ENCODE peak calls at places on chromosome 10, in ten cellular contexts. E is M059J; J is brain microvascular endothelial cell; S is kidney epithelial cell; C is activated CD8-positive, alpha-beta memory T cell treated with anti-CD3 and anti-CD28 coated beads, Interleukin-2, amount 50 U/mL, for 48 hours; X is erythroblast; Z is nucleus accumbens; O is neural crest cell; G is NCI-H526 treated with DMSO at 0.1 percent for 48 hours; Q is EL. Y is an unnamed sample.

GRCh38 chr10:119516381-119517234 is 25.9 kb downstream of the RGS10 start:
- DNase-seq in G (no peak), X (peak), O (no peak), S (no peak), J (no peak), E (peak), C (peak), Q (peak), Z (no peak), Y (no peak)

GRCh38 chr10:1217237-1217587 is 161.0 kb downstream of the WDR37 start:
- DNase-seq in X (no peak), E (no peak), Q (no peak), J (no peak), Z (no peak), S (no peak), O (no peak), C (no peak), G (no peak), Y (no peak)

GRCh38 chr10:77461636-77462296 is 175.8 kb downstream of the KCNMA1 start:
- DNase-seq in Q (no peak), C (no peak), G (no peak), Z (no peak), S (no peak), J (no peak), X (no peak), E (no peak), O (no peak), Y (no peak)

GRCh38 chr10:88149906-88150305 is 286.5 kb downstream of the PTEN start:
- DNase-seq in O (no peak), Z (no peak), J (peak), C (no peak), Q (peak), X (no peak), E (peak), S (no peak), G (no peak), Y (no peak)

GRCh38 chr10:97870990-97871389 is 21.3 kb downstream of the GOLGA7B start:
- DNase-seq in E (no peak), S (no peak), Q (no peak), O (no peak), Z (no peak), X (no peak), J (no peak), G (no peak), C (no peak), Y (no peak)

GRCh38 chr10:99854860-99855259 is 72.4 kb downstream of the ABCC2 start:
- DNase-seq in X (no peak), J (peak), C (no peak), S (peak), Q (peak), G (peak), E (no peak), Z (no peak), O (no peak), Y (no peak)

GRCh38 chr10:113069595-113069994 is 119.5 kb downstream of the TCF7L2 start:
- DNase-seq in J (peak), S (no peak), G (no peak), X (no peak), Z (no peak), Q (no peak), E (no peak), O (no peak), C (no peak), Y (no peak)

GRCh38 chr10:62769574-62770242 is 34.8 kb upstream of the ADO start:
- DNase-seq in C (no peak), X (peak), G (no peak), Z (no peak), E (no peak), Q (peak), S (no peak), O (no peak), J (no peak), Y (no peak)

GRCh38 chr10:132497788-132498561 is 39.6 kb upstream of the INPP5A start:
- DNase-seq in Q (no peak), X (no peak), C (no peak), G (no peak), J (no peak), E (no peak), S (no peak), Z (no peak), O (no peak), Y (no peak)

GRCh38 chr10:103784089-103784488 is 71.3 kb downstream of the SH3PXD2A start:
- DNase-seq in X (no peak), S (no peak), E (no peak), Q (no peak), C (no peak), J (no peak), G (no peak), O (no peak), Z (no peak), Y (no peak)

GRCh38 chr10:104447899-104448298 is 94.3 kb downstream of the CFAP58 start:
- DNase-seq in C (no peak), Q (peak), O (no peak), X (no peak), J (no peak), G (no peak), E (peak), S (no peak), Z (no peak), Y (no peak)

GRCh38 chr10:118163227-118163626 is 116.5 kb upstream of the RAB11FIP2 start:
- DNase-seq in Q (no peak), E (peak), C (no peak), G (no peak), O (no peak), Z (no peak), S (no peak), J (no peak), X (no peak), Y (no peak)

GRCh38 chr10:110420401-110421193 is 77.1 kb upstream of the DUSP5 start:
- DNase-seq in S (no peak), G (no peak), Z (no peak), X (peak), C (no peak), J (no peak), Q (peak), O (no peak), E (peak), Y (peak)

GRCh38 chr10:14017380-14017943 is 313.3 kb downstream of the FRMD4A start:
- DNase-seq in Z (no peak), C (no peak), Q (no peak), O (no peak), E (no peak), X (no peak), S (no peak), J (no peak), G (no peak), Y (no peak)

GRCh38 chr10:123645615-123646014 is 20.5 kb upstream of the GPR26 start:
- DNase-seq in C (no peak), Q (no peak), Z (no peak), O (no peak), J (no peak), E (no peak), G (no peak), X (no peak), S (no peak), Y (no peak)

GRCh38 chr10:81843042-81843441 is 32.0 kb upstream of the NRG3 start:
- DNase-seq in Q (no peak), E (no peak), S (no peak), X (no peak), C (no peak), O (no peak), G (no peak), Z (no peak), J (no peak), Y (no peak)

GRCh38 chr10:35413985-35414861 is 77.9 kb downstream of the CCNY start:
- DNase-seq in E (no peak), C (no peak), G (no peak), Q (no peak), O (no peak), J (peak), Z (no peak), S (no peak), X (no peak), Y (no peak)

GRCh38 chr10:122207596-122207995 is 63.5 kb upstream of the BTBD16 start:
- DNase-seq in Q (no peak), Z (no peak), J (no peak), E (no peak), S (no peak), X (no peak), O (no peak), C (no peak), G (no peak), Y (no peak)

GRCh38 chr10:103281753-103282152 is 4.8 kb downstream of the INA start:
- DNase-seq in J (no peak), Z (no peak), S (no peak), G (peak), O (peak), E (no peak), C (no peak), Q (peak), X (no peak), Y (peak)

GRCh38 chr10:121942749-121943148 is 14.9 kb upstream of the ATE1 start:
- DNase-seq in E (peak), C (no peak), O (no peak), J (peak), G (no peak), Q (peak), Z (no peak), X (no peak), S (peak), Y (no peak)

GRCh38 chr10:7301039-7301768 is 109.6 kb downstream of the SFMBT2 start:
- DNase-seq in G (no peak), S (no peak), X (no peak), O (no peak), J (no peak), E (no peak), Q (no peak), C (no peak), Z (no peak), Y (no peak)

GRCh38 chr10:59523843-59524242 is 161.5 kb upstream of the FAM13C start:
- DNase-seq in Z (no peak), E (no peak), O (no peak), G (no peak), Q (no peak), X (no peak), C (no peak), J (no peak), S (no peak), Y (no peak)

GRCh38 chr10:124339951-124340760 is 78.6 kb downstream of the OAT start:
- DNase-seq in J (peak), X (no peak), O (no peak), Z (no peak), Q (peak), S (peak), C (peak), G (no peak), E (peak), Y (no peak)